ENCODE peak calls at places on chromosomes 6 and 20, in ten cellular contexts. D is activated naive CD8-positive, alpha-beta T cell treated with anti-CD3 and anti-CD28 coated beads, Interleukin-2, amount 10 ng/mL, durations not matched to agents 7 days and 5 days; I is left ventricle myocardium superior; V is stimulated activated naive CD8-positive, alpha-beta T cell treated with anti-CD3 and anti-CD28 coated beads, Interleukin-15, Interleukin-2, amounts not matched to agents 100 U/mL and 50 U/mL, for 24 hours; F is left lung; R is left cardiac atrium; P is foreskin keratinocyte; S is psoas muscle; J is upper lobe of right lung; Y is activated B cell treated with CpG ODN at 0.5 μM for 24 hours. O is an unnamed sample.

GRCh38 chr20:21981607-21982344 is 276.3 kb downstream of the PAX1 start:
- ATAC-seq in J (no peak), I (peak), R (peak), S (no peak), V (no peak), D (no peak), F (no peak), P (no peak), Y (no peak), O (no peak)

GRCh38 chr20:3646067-3646440 is 17.1 kb downstream of the GFRA4 start:
- ATAC-seq in J (no peak), D (no peak), P (peak), V (no peak), S (no peak), Y (no peak), R (no peak), I (no peak), F (no peak), O (no peak)

GRCh38 chr6:36245572-36246031 is 24.3 kb upstream of the PNPLA1 start:
- ATAC-seq in F (no peak), V (no peak), D (peak), S (no peak), J (no peak), P (no peak), I (no peak), Y (no peak), R (no peak), O (no peak)

GRCh38 chr6:135434095-135434494 is 63.4 kb downstream of the AHI1 start:
- ATAC-seq in F (no peak), J (no peak), Y (peak), V (no peak), R (no peak), S (no peak), D (no peak), I (no peak), P (no peak), O (no peak)

GRCh38 chr20:35226126-35226774 is at the start of gene MMP24:
- ATAC-seq in J (peak), D (no peak), V (no peak), I (no peak), F (no peak), R (no peak), P (no peak), S (no peak), Y (no peak), O (peak)

GRCh38 chr20:32574296-32575226 is 10.6 kb downstream of the NOL4L start:
- ATAC-seq in R (peak), J (peak), Y (no peak), F (peak), D (no peak), P (peak), V (peak), S (peak), I (peak), O (no peak)

GRCh38 chr6:40369028-40369427 is 218.1 kb downstream of the LRFN2 start:
- ATAC-seq in J (no peak), D (no peak), P (no peak), V (no peak), F (no peak), I (no peak), Y (no peak), S (no peak), R (no peak), O (no peak)

GRCh38 chr6:135088818-135089809 is 34.5 kb upstream of the HBS1L start:
- ATAC-seq in S (no peak), F (peak), D (peak), R (peak), V (peak), J (peak), I (no peak), P (peak), Y (peak), O (peak)

GRCh38 chr20:34299925-34300806 is 3.0 kb downstream of the AHCY start:
- ATAC-seq in R (no peak), Y (no peak), J (no peak), F (peak), P (no peak), D (no peak), S (no peak), V (no peak), I (no peak), O (no peak)

GRCh38 chr6:139392834-139393233 is 18.4 kb upstream of the CITED2 start:
- ATAC-seq in R (peak), J (peak), P (peak), Y (peak), S (no peak), F (peak), I (no peak), V (peak), D (no peak), O (peak)

GRCh38 chr20:61307686-61308085 is 55.6 kb downstream of the CDH4 start:
- ATAC-seq in V (no peak), Y (no peak), F (no peak), P (no peak), D (no peak), R (peak), J (no peak), I (no peak), S (no peak), O (no peak)

GRCh38 chr6:150638765-150639164 is 39.1 kb downstream of the PLEKHG1 start:
- ATAC-seq in V (no peak), F (peak), D (no peak), J (no peak), I (no peak), S (no peak), P (no peak), Y (no peak), R (no peak), O (no peak)

GRCh38 chr6:66032626-66033025 is 325.6 kb upstream of the EYS start:
- ATAC-seq in R (no peak), F (no peak), J (no peak), D (no peak), Y (no peak), P (no peak), I (no peak), V (no peak), S (no peak), O (no peak)

GRCh38 chr6:25369043-25369442 is 89.9 kb downstream of the CARMIL1 start:
- ATAC-seq in V (no peak), S (no peak), R (peak), J (no peak), Y (no peak), I (peak), P (peak), D (no peak), F (peak), O (no peak)

GRCh38 chr6:139965393-139965792 is 590.9 kb upstream of the CITED2 start:
- ATAC-seq in V (no peak), F (no peak), S (no peak), D (no peak), P (no peak), Y (no peak), R (peak), J (no peak), I (peak), O (no peak)

GRCh38 chr6:26571592-26572296 is 25.0 kb upstream of the ABT1 start:
- ATAC-seq in I (peak), V (peak), R (peak), J (peak), Y (peak), S (peak), D (peak), P (peak), F (peak), O (no peak)

GRCh38 chr6:90411292-90411781 is 114.7 kb upstream of the BACH2 start:
- ATAC-seq in Y (peak), I (no peak), D (peak), S (no peak), V (peak), R (no peak), P (peak), F (no peak), J (no peak), O (peak)

GRCh38 chr6:156954781-156955180 is 177.6 kb downstream of the ARID1B start:
- ATAC-seq in V (no peak), R (no peak), J (no peak), F (no peak), D (no peak), Y (no peak), P (no peak), I (no peak), S (peak), O (no peak)

GRCh38 chr6:34189806-34190503 is 44.1 kb upstream of the GRM4 start:
- ATAC-seq in I (no peak), V (peak), P (no peak), J (peak), F (no peak), R (no peak), D (peak), S (no peak), Y (peak), O (peak)

GRCh38 chr20:31522756-31523155 is 8.5 kb downstream of the HM13 start:
- ATAC-seq in D (no peak), P (no peak), Y (no peak), S (peak), I (peak), J (peak), R (peak), V (no peak), F (peak), O (no peak)